ENCODE peak calls at places on chromosomes 12 and 14, in five cellular contexts. One of them, this sample, is unnamed.

GRCh38 chr12:12025799-12026386 is 44.8 kb upstream of the BCL2L14 start:
- DNase-seq in fibroblast of villous mesenchyme: no peak
- DNase-seq in choroid plexus epithelial cell: no peak
- DNase-seq in astrocyte of the cerebellum: no peak
- DNase-seq in lower leg skin: no peak
- DNase-seq in this sample: no peak

GRCh38 chr12:460301-461230 is 827 bp downstream of the B4GALNT3 start:
- DNase-seq in fibroblast of villous mesenchyme: no peak
- DNase-seq in choroid plexus epithelial cell: no peak
- DNase-seq in astrocyte of the cerebellum: no peak
- DNase-seq in lower leg skin: no peak
- DNase-seq in this sample: no peak

GRCh38 chr14:55240526-55241178 is 30.6 kb upstream of the FBXO34 start:
- DNase-seq in fibroblast of villous mesenchyme: peak
- DNase-seq in choroid plexus epithelial cell: peak
- DNase-seq in astrocyte of the cerebellum: no peak
- DNase-seq in lower leg skin: no peak
- DNase-seq in this sample: peak

GRCh38 chr12:99087278-99087677 is 442.2 kb downstream of the APAF1 start:
- DNase-seq in fibroblast of villous mesenchyme: no peak
- DNase-seq in choroid plexus epithelial cell: peak
- DNase-seq in astrocyte of the cerebellum: no peak
- DNase-seq in lower leg skin: no peak
- DNase-seq in this sample: no peak

GRCh38 chr12:117277875-117278274 is 83.6 kb downstream of the NOS1 start:
- DNase-seq in fibroblast of villous mesenchyme: no peak
- DNase-seq in choroid plexus epithelial cell: no peak
- DNase-seq in astrocyte of the cerebellum: no peak
- DNase-seq in lower leg skin: no peak
- DNase-seq in this sample: no peak

GRCh38 chr14:21093769-21094681 is 4.4 kb downstream of the ZNF219 start:
- DNase-seq in fibroblast of villous mesenchyme: no peak
- DNase-seq in choroid plexus epithelial cell: no peak
- DNase-seq in astrocyte of the cerebellum: no peak
- DNase-seq in lower leg skin: no peak
- DNase-seq in this sample: no peak

GRCh38 chr12:113800201-113800600 is 165.9 kb downstream of the RBM19 start:
- DNase-seq in fibroblast of villous mesenchyme: no peak
- DNase-seq in choroid plexus epithelial cell: no peak
- DNase-seq in astrocyte of the cerebellum: no peak
- DNase-seq in lower leg skin: no peak
- DNase-seq in this sample: no peak

GRCh38 chr12:65822732-65823480 is 1.4 kb upstream of the HMGA2 start:
- DNase-seq in fibroblast of villous mesenchyme: peak
- DNase-seq in choroid plexus epithelial cell: peak
- DNase-seq in astrocyte of the cerebellum: peak
- DNase-seq in lower leg skin: no peak
- DNase-seq in this sample: peak

GRCh38 chr12:153080-153746 is 60.7 kb downstream of the SLC6A12 start:
- DNase-seq in fibroblast of villous mesenchyme: peak
- DNase-seq in choroid plexus epithelial cell: peak
- DNase-seq in astrocyte of the cerebellum: no peak
- DNase-seq in lower leg skin: no peak
- DNase-seq in this sample: peak

GRCh38 chr12:40566246-40566645 is 126.0 kb upstream of the CNTN1 start:
- DNase-seq in fibroblast of villous mesenchyme: no peak
- DNase-seq in choroid plexus epithelial cell: no peak
- DNase-seq in astrocyte of the cerebellum: no peak
- DNase-seq in lower leg skin: no peak
- DNase-seq in this sample: no peak

GRCh38 chr12:122508163-122508562 is 7.4 kb upstream of the ZCCHC8 start:
- DNase-seq in fibroblast of villous mesenchyme: no peak
- DNase-seq in choroid plexus epithelial cell: no peak
- DNase-seq in astrocyte of the cerebellum: no peak
- DNase-seq in lower leg skin: no peak
- DNase-seq in this sample: no peak
- H3K4me3 ChIP-seq in fibroblast of villous mesenchyme: no peak
- H3K4me3 ChIP-seq in choroid plexus epithelial cell: no peak
- H3K4me3 ChIP-seq in astrocyte of the cerebellum: no peak
- H3K4me3 ChIP-seq in lower leg skin: no peak
- H3K4me3 ChIP-seq in this sample: no peak

GRCh38 chr14:40417777-40418401 is 985.7 kb upstream of the FBXO33 start:
- DNase-seq in fibroblast of villous mesenchyme: no peak
- DNase-seq in choroid plexus epithelial cell: no peak
- DNase-seq in astrocyte of the cerebellum: no peak
- DNase-seq in lower leg skin: no peak
- DNase-seq in this sample: peak
- TF ChIP-seq CTCF in fibroblast of villous mesenchyme: peak
- TF ChIP-seq CTCF in choroid plexus epithelial cell: peak
- TF ChIP-seq CTCF in astrocyte of the cerebellum: peak
- TF ChIP-seq CTCF in lower leg skin: no peak
- TF ChIP-seq CTCF in this sample: peak

GRCh38 chr12:104215638-104216297 is at the start of gene TXNRD1:
- DNase-seq in fibroblast of villous mesenchyme: peak
- DNase-seq in choroid plexus epithelial cell: peak
- DNase-seq in astrocyte of the cerebellum: no peak
- DNase-seq in lower leg skin: peak
- DNase-seq in this sample: peak
- H3K4me3 ChIP-seq in fibroblast of villous mesenchyme: peak
- H3K4me3 ChIP-seq in choroid plexus epithelial cell: peak
- H3K4me3 ChIP-seq in astrocyte of the cerebellum: peak
- H3K4me3 ChIP-seq in lower leg skin: peak
- H3K4me3 ChIP-seq in this sample: peak

GRCh38 chr14:94827711-94828505 is 58.0 kb upstream of the GSC start:
- DNase-seq in fibroblast of villous mesenchyme: no peak
- DNase-seq in choroid plexus epithelial cell: no peak
- DNase-seq in astrocyte of the cerebellum: no peak
- DNase-seq in lower leg skin: no peak
- DNase-seq in this sample: no peak

GRCh38 chr14:94823556-94824341 is 53.8 kb upstream of the GSC start:
- DNase-seq in fibroblast of villous mesenchyme: no peak
- DNase-seq in choroid plexus epithelial cell: peak
- DNase-seq in astrocyte of the cerebellum: no peak
- DNase-seq in lower leg skin: no peak
- DNase-seq in this sample: peak

GRCh38 chr14:94831085-94831484 is 61.2 kb upstream of the GSC start:
- DNase-seq in fibroblast of villous mesenchyme: no peak
- DNase-seq in choroid plexus epithelial cell: no peak
- DNase-seq in astrocyte of the cerebellum: no peak
- DNase-seq in lower leg skin: no peak
- DNase-seq in this sample: no peak

GRCh38 chr14:94821705-94822104 is 51.8 kb upstream of the GSC start:
- DNase-seq in fibroblast of villous mesenchyme: no peak
- DNase-seq in choroid plexus epithelial cell: no peak
- DNase-seq in astrocyte of the cerebellum: no peak
- DNase-seq in lower leg skin: no peak
- DNase-seq in this sample: no peak

DNA sequence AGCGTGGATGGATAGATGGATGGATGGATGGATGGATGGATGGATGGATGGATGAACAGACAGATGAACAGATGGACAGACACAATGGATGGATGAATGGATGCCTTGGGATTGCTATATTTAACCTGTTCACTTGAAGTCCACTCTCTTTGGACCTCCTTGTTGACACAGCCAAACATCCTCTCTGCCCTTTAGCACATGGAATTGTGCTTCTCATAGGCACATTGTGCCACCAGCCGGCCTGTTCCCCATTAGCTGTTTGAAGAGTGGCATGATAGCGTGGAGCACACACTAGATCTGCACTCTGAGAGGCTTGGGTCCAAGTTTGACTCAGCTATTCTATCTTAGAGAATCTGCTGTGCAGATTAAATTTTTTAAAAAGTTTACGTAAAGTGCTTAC is 56.9 kb upstream of the GSC start:
- DNase-seq in fibroblast of villous mesenchyme: no peak
- DNase-seq in choroid plexus epithelial cell: no peak
- DNase-seq in astrocyte of the cerebellum: no peak
- DNase-seq in lower leg skin: no peak
- DNase-seq in this sample: no peak
- TF ChIP-seq CTCF in fibroblast of villous mesenchyme: no peak
- TF ChIP-seq CTCF in choroid plexus epithelial cell: no peak
- TF ChIP-seq CTCF in astrocyte of the cerebellum: no peak
- TF ChIP-seq CTCF in lower leg skin: no peak
- TF ChIP-seq CTCF in this sample: no peak

GRCh38 chr14:24339284-24340151 is at the start of gene RIPK3:
- DNase-seq in fibroblast of villous mesenchyme: no peak
- DNase-seq in choroid plexus epithelial cell: no peak
- DNase-seq in astrocyte of the cerebellum: no peak
- DNase-seq in lower leg skin: peak
- DNase-seq in this sample: no peak

GRCh38 chr14:24337824-24338175 is 2.0 kb downstream of the RIPK3 start:
- DNase-seq in fibroblast of villous mesenchyme: no peak
- DNase-seq in choroid plexus epithelial cell: no peak
- DNase-seq in astrocyte of the cerebellum: no peak
- DNase-seq in lower leg skin: no peak
- DNase-seq in this sample: no peak

GRCh38 chr14:24340606-24341005 is 815 bp upstream of the RIPK3 start:
- DNase-seq in fibroblast of villous mesenchyme: no peak
- DNase-seq in choroid plexus epithelial cell: no peak
- DNase-seq in astrocyte of the cerebellum: no peak
- DNase-seq in lower leg skin: no peak
- DNase-seq in this sample: no peak

GRCh38 chr14:24337144-24337823 is 2.4 kb upstream of the ADCY4 start:
- DNase-seq in fibroblast of villous mesenchyme: no peak
- DNase-seq in choroid plexus epithelial cell: no peak
- DNase-seq in astrocyte of the cerebellum: no peak
- DNase-seq in lower leg skin: no peak
- DNase-seq in this sample: no peak

DNA sequence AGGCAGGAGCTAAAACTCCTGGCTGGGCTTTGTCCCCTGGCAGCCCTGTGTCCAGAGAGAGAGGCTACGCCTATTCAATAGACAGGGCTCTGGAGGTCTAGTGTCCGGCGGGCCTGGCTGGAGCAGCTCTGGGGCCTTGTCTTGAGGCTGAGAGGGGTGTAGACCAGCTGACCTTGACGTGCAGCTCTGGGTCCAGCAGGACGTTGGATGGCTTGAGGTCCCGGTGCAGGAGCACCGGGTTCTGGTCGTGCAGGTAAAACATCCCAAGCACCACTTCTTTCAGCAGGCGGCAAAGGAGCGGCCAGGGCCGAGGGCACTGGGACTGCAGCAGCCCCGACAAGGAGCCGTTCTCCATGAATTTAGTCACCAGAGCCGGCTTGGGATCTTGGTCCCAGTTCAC is 948 bp downstream of the RIPK3 start:
- DNase-seq in fibroblast of villous mesenchyme: no peak
- DNase-seq in choroid plexus epithelial cell: no peak
- DNase-seq in astrocyte of the cerebellum: no peak
- DNase-seq in lower leg skin: no peak
- DNase-seq in this sample: no peak
- H3K4me3 ChIP-seq in fibroblast of villous mesenchyme: no peak
- H3K4me3 ChIP-seq in choroid plexus epithelial cell: no peak
- H3K4me3 ChIP-seq in astrocyte of the cerebellum: no peak
- H3K4me3 ChIP-seq in lower leg skin: no peak
- H3K4me3 ChIP-seq in this sample: no peak

DNA sequence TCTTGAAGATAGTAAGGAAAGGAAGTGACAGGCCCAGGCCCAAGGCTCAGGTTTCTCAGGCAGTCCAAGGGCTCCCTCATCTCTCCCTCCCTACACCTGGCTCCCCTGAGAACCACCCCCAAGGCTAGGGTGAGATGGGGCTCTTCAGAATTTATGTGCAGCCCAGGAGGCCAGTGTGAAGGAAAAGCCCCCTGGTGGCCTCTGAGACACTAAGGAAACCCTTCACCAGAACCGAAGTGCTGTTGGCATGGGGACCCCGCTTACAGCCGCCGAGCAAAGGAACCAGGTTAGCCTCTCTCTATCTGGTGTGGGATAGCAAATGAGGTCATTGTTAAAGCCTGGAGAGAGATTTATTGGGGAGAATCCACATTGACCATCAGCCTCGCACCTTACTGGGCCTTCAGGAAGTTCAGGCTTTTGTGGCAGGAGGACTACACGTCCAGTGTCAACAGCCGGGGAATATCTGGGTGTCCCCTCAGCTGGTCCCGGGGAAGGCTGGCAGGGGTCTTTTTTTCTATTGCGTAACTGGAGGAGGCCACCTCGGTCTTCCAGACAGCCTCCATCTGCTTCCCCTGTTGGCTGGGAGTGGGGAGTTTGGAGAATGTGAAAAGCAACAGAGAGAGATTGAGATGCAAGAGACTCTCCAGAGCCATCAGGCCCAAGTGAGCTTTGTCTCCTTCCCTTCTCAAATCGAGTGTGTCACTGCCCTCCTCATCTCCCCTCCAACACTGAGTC is 18.1 kb downstream of the FAM186B start:
- DNase-seq in fibroblast of villous mesenchyme: no peak
- DNase-seq in choroid plexus epithelial cell: no peak
- DNase-seq in astrocyte of the cerebellum: no peak
- DNase-seq in lower leg skin: peak
- DNase-seq in this sample: no peak
- TF ChIP-seq CTCF in fibroblast of villous mesenchyme: no peak
- TF ChIP-seq CTCF in choroid plexus epithelial cell: no peak
- TF ChIP-seq CTCF in astrocyte of the cerebellum: peak
- TF ChIP-seq CTCF in lower leg skin: no peak
- TF ChIP-seq CTCF in this sample: no peak

DNA sequence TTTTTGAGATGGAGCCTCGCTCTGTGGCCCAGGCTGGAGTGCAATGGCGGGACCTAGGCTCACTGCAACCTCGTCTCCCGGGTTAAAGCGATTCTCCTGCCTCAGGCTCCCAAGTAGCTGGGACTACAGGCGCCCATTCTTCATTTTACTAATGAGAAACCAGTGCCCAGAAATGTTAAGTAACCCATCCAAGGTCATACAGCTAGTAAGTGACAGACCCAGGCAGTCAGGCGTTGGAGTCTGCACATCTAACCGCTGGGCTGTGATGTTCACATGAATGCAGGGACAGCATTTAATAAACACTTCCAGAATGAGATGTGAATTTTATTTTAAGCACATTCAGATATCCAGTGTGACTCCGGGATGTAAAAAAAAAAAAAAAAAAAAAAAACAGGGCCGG is 1.3 kb upstream of the TRIP11 start:
- DNase-seq in fibroblast of villous mesenchyme: no peak
- DNase-seq in choroid plexus epithelial cell: no peak
- DNase-seq in astrocyte of the cerebellum: no peak
- DNase-seq in lower leg skin: no peak
- DNase-seq in this sample: no peak
- H3K4me3 ChIP-seq in fibroblast of villous mesenchyme: no peak
- H3K4me3 ChIP-seq in choroid plexus epithelial cell: no peak
- H3K4me3 ChIP-seq in astrocyte of the cerebellum: peak
- H3K4me3 ChIP-seq in lower leg skin: no peak
- H3K4me3 ChIP-seq in this sample: peak

DNA sequence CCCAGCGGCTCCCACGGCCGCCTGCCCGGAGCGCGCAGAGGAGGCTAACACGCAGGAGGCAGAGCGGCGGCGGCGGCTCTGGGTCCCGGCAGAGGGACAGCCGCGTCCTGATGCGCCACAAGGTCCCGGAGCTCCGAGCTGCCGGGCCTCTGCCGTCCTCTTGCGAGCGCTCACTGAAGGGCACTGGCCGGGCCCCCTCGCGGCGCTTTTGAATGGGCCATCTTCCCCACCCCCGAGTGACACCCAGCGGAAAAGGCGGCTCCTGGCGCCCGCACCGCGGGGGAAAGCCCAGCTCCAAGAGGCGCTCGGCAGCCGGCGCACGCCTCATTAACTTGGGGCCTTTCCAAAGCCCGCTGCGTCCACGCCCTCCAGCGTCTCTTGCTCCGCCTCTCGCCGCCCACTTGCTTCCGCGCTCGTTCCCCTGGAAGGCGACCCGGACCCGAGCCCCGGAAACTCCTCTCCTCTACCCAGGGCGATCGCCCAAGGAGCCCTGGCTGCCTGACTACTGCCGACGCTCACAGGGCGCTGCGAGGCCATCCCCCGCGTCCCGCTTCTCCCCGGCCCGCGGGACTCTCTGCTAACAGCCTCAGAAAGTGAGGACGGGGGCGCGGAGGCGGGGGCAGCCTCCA is at the start of gene PHLDA1:
- DNase-seq in fibroblast of villous mesenchyme: peak
- DNase-seq in choroid plexus epithelial cell: peak
- DNase-seq in astrocyte of the cerebellum: peak
- DNase-seq in lower leg skin: peak
- DNase-seq in this sample: peak
- TF ChIP-seq CTCF in fibroblast of villous mesenchyme: peak
- TF ChIP-seq CTCF in choroid plexus epithelial cell: peak
- TF ChIP-seq CTCF in astrocyte of the cerebellum: peak
- TF ChIP-seq CTCF in lower leg skin: no peak
- TF ChIP-seq CTCF in this sample: peak